ENCODE peak calls at places on chromosomes 3 and 15, in five cellular contexts. N, Y, U, R and C are unnamed samples.

GRCh38 chr3:68973635-68974034 is 39.8 kb downstream of the EOGT start:
- DNase-seq in U (no peak), Y (no peak), N (no peak), R (peak), C (no peak)

GRCh38 chr3:55558316-55558715 is 71.2 kb upstream of the WNT5A start:
- DNase-seq in R (no peak), U (no peak), Y (no peak), N (peak), C (no peak)

GRCh38 chr15:64636101-64636500 is 139.3 kb downstream of the RBPMS2 start:
- DNase-seq in U (no peak), N (no peak), Y (no peak), R (no peak), C (no peak)

GRCh38 chr3:40307176-40307575 is 2.3 kb upstream of the EIF1B start:
- DNase-seq in N (no peak), Y (no peak), R (no peak), U (no peak), C (no peak)

GRCh38 chr15:27937873-27938272 is 161.2 kb downstream of the OCA2 start:
- DNase-seq in Y (no peak), U (no peak), R (no peak), N (no peak), C (no peak)

GRCh38 chr3:101963902-101964362 is 114.6 kb downstream of the NFKBIZ start:
- DNase-seq in R (no peak), Y (no peak), N (no peak), U (peak), C (no peak)

GRCh38 chr15:90478981-90479481 is 50.7 kb upstream of the CRTC3 start:
- DNase-seq in R (no peak), U (no peak), N (no peak), Y (no peak), C (no peak)

GRCh38 chr3:142489572-142490323 is 41.9 kb upstream of the XRN1 start:
- DNase-seq in Y (no peak), R (no peak), N (no peak), U (no peak), C (no peak)

GRCh38 chr3:142509079-142509478 is 61.2 kb upstream of the XRN1 start:
- DNase-seq in N (no peak), R (no peak), U (no peak), Y (no peak), C (no peak)

GRCh38 chr15:69081310-69082004 is 67.0 kb downstream of the NOX5 start:
- DNase-seq in N (peak), R (peak), Y (no peak), U (no peak), C (no peak)

GRCh38 chr3:157527471-157527881 is 24.3 kb upstream of the VEPH1 start:
- DNase-seq in Y (no peak), N (no peak), R (no peak), U (no peak), C (no peak)

GRCh38 chr15:68991723-68992122 is 22.8 kb upstream of the NOX5 start:
- DNase-seq in N (no peak), R (no peak), Y (no peak), U (no peak), C (peak)

GRCh38 chr15:99138491-99138982 is 33.7 kb downstream of the SYNM start:
- DNase-seq in N (no peak), U (no peak), R (peak), Y (no peak), C (no peak)

GRCh38 chr3:127041933-127042332 is 59.0 kb downstream of the PLXNA1 start:
- DNase-seq in U (no peak), N (no peak), R (no peak), Y (no peak), C (no peak)

GRCh38 chr3:47057212-47057671 is 77.8 kb downstream of the NBEAL2 start:
- DNase-seq in R (no peak), Y (no peak), U (no peak), N (no peak), C (no peak)

GRCh38 chr3:185507883-185508282 is 9.0 kb upstream of the TMEM41A start:
- DNase-seq in R (no peak), Y (no peak), N (no peak), U (no peak), C (no peak)

GRCh38 chr3:129046037-129046731 is 14.4 kb upstream of the GP9 start:
- DNase-seq in Y (no peak), N (no peak), U (no peak), R (peak), C (no peak)

GRCh38 chr3:48709051-48709461 is 8.0 kb downstream of the IP6K2 start:
- DNase-seq in R (no peak), U (no peak), N (no peak), Y (no peak), C (no peak)

DNA sequence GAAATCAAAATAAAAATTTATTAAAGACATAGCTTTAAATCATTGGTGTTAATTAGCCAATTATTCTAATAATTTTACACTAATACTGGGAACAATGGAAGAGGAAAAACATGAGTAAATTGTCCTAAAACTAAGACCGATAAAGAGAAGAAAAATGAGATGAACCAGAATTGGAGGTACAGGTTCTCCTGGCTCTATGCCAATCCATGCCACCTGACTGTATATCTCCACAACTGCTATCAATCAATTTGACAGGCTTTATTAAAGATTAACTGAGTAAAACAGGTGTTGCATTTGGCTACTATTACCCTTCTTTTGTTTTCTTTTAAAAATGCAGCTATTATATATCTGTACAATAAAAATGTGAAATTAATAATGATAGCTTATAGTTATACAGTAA is 850.0 kb downstream of the CADM2 start:
- DNase-seq in U (no peak), N (no peak), R (no peak), Y (no peak), C (no peak)
- TF ChIP-seq CTCF in U (no peak), N (no peak), R (no peak), Y (no peak), C (no peak)

DNA sequence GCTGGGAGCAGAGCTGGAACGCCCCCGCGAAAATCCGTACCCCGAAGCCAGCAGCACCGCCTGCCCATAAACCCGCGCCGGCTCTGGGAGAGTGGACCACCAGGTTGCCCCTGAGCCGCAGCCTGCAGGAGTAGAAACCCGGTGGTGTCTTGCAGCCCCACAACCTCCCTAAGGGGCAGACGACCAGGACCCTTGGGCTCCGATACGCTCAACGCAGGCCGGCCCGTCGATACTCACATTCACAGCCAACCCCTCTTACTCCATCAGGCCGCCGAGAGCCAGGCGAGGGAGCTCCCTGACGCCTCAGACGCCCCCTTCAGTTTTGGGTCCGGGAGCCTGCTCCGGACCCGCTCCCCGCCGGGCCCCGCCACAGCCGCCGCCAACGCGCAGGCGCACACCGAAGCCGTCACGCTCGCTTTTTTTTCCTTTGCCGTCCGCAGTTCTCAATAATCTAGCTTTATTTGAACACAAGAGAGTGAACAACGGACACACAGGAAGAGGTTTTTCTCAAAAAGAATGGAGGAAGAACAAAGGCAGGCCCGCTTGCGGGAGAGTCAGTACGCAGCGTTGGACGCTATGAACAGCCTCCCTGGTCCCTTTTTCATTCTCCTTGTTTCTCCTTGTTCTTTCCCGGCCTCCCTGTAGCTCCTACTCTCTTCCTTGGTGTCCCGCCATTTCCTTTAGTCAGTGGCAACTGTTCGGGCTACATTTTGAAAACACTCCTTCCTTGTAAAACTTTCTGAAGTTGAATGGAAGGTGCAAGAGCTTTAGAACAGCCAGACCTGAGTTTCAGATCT is at the start of gene ZNF106:
- DNase-seq in U (peak), Y (peak), R (peak), N (peak), C (peak)
- TF ChIP-seq CTCF in U (peak), Y (no peak), R (peak), N (peak), C (no peak)

DNA sequence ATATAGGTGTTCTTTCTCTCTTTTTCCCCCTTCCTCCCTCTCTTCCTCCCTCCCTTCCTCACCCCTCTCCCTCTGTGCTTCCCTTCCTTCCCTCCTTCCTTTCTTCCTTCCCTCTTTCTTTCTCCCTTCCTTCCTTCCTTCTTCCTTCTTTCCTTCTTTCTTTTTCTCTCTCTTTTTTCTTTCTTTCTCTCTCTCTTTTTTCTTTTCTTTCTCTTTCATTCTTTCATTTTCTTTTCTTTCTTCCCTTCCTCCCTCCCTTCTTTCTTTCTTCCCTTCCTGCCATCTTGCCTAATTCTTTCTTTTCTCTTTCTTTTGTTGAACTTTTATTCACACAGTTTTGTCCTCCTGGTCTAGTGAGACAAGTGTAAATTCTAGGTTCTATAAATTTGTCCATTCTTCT is 1595.6 kb downstream of the SI start:
- DNase-seq in U (no peak), Y (no peak), N (no peak), R (no peak), C (no peak)
- TF ChIP-seq CTCF in U (no peak), Y (no peak), N (no peak), R (no peak), C (no peak)

DNA sequence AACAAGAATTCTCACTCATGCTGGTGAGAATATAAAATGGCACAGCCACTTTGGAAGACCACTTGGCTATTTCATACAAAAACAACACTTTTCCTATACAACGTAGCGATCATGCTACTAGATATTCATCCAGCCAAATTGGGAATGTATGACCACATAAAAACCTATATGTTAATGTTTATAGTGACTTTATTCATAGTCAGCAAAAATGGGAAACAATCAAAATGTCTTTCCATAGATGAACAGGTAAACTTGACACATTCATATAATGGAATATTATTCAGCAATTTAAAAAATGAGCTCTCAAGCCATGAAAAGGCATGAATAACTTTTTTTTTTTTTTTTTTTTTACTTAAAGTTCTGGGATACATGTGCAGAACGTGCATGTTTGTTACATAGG is 445.2 kb downstream of the ZBBX start:
- DNase-seq in Y (no peak), R (no peak), U (no peak), N (no peak), C (no peak)
- TF ChIP-seq CTCF in Y (no peak), R (no peak), U (no peak), N (no peak), C (no peak)

GRCh38 chr3:13879946-13880810 is at the start of gene WNT7A:
- DNase-seq in N (no peak), Y (peak), U (peak), R (peak), C (no peak)

GRCh38 chr3:13877911-13878710 is 1.8 kb downstream of the WNT7A start:
- DNase-seq in N (no peak), U (no peak), Y (no peak), R (no peak), C (no peak)

GRCh38 chr3:13880811-13881156 is 913 bp upstream of the WNT7A start:
- DNase-seq in R (no peak), U (no peak), Y (no peak), N (no peak), C (no peak)

GRCh38 chr3:13878711-13879101 is 1.2 kb downstream of the WNT7A start:
- DNase-seq in N (no peak), U (no peak), R (peak), Y (peak), C (no peak)

DNA sequence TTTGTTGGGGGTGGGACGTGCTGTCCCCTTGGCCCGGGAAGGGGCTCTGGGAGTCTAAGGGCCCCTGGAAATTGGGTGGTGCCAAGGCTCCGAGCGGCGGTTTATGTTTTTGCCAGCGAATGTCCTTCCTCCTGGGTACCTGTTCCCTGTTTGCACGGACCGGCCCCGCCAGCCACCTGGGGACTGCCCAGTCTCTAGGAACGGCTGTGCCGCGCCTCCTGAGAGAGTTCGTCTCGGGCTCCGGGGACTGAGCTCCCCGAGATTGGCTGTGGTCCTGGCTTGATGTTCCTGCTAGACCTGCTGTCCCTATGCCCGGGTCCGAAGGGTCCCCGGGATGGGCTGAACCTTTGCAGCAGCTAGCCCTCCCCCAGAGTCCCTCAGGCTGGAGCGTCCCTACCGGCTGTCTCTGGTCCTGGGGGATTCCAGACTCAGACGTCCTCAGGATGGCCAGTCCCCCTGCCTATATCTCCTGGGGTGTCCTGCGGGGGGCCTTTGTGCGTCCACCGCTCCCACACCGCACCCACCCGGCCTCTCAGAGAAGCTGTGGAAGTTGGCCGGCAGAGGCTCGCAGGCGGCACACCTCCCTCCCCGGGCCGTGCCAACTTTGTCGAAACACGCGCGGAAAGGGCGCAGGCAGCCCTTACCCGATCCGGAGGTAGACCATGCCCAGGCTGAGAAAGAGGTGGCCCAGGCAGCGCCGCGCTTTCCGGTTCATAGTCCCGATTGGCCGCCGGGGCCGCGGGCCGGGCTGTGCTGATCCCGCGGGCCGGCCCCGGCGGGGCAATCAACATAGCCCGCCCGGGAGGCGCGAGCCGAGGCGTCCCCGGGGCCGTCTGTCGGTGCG is 547 bp downstream of the WNT7A start:
- DNase-seq in N (no peak), U (peak), Y (no peak), R (peak), C (no peak)
- TF ChIP-seq CTCF in N (no peak), U (no peak), Y (no peak), R (no peak), C (no peak)

DNA sequence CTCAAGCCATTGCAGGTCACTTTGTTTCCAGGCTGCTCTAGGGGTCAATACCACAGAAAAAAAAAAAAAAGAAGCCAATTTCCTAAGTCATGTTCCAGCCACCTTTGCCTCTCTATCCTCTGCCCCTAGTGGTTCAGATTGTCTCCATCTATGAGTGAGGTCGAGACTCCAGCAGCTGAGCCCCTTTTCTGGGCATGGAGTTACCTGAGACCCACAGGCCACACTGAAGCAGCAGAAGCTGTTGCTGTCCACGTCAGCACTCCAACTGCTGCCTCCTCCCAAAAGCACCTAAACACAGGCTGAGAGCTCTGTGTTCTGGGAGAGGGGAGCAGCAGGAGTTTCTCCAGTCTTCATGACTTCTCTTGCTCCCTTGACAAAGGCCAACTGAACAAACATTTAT is 355.7 kb downstream of the RSL24D1 start:
- DNase-seq in Y (no peak), U (no peak), R (peak), N (no peak), C (no peak)
- TF ChIP-seq CTCF in Y (peak), U (no peak), R (peak), N (no peak), C (no peak)